ENCODE peak calls at places on chromosomes 12 and 14, in seven cellular contexts. C is AG10803, U is Calu3, V is SJSA1, P is SK-N-SH, D is adrenal gland, O is BJ. K is an unnamed sample.

GRCh38 chr12:51923506-51924365 is 16.4 kb downstream of the ACVRL1 start:
- DNase-seq in C (peak), U (peak), V (no peak), P (peak), D (no peak), O (no peak), K (peak)

GRCh38 chr14:105315211-105315721 is 718 bp downstream of the PACS2 start:
- DNase-seq in C (peak), U (peak), V (peak), P (peak), D (no peak), O (no peak), K (peak)

GRCh38 chr14:96725232-96725631 is 72.0 kb upstream of the VRK1 start:
- DNase-seq in C (no peak), U (no peak), V (no peak), P (no peak), D (no peak), O (no peak), K (no peak)

GRCh38 chr12:124913474-124914391 is 717 bp downstream of the UBC start:
- DNase-seq in C (peak), U (peak), V (peak), P (peak), D (peak), O (no peak), K (peak)

GRCh38 chr14:101405171-101405883 is 156.0 kb upstream of the DIO3 start:
- DNase-seq in C (peak), U (peak), V (no peak), P (peak), D (no peak), O (no peak), K (peak)

GRCh38 chr14:99252940-99253868 is 18.8 kb downstream of the BCL11B start:
- DNase-seq in C (no peak), U (no peak), V (no peak), P (no peak), D (no peak), O (no peak), K (no peak)

GRCh38 chr14:76884853-76885276 is 58.7 kb downstream of the LRRC74A start:
- DNase-seq in C (no peak), U (no peak), V (no peak), P (no peak), D (no peak), O (no peak), K (no peak)

GRCh38 chr14:21382886-21383847 is 652 bp downstream of the SUPT16H start:
- DNase-seq in C (peak), U (peak), V (peak), P (peak), D (peak), O (no peak), K (peak)

GRCh38 chr12:63989301-63989845 is 144.9 kb downstream of the SRGAP1 start:
- DNase-seq in C (peak), U (no peak), V (peak), P (no peak), D (no peak), O (no peak), K (no peak)

GRCh38 chr12:5973461-5974115 is 28.5 kb upstream of the ANO2 start:
- DNase-seq in C (no peak), U (no peak), V (no peak), P (no peak), D (no peak), O (no peak), K (no peak)

GRCh38 chr12:29807125-29807524 is 23.4 kb upstream of the TMTC1 start:
- DNase-seq in C (no peak), U (no peak), V (no peak), P (no peak), D (no peak), O (no peak), K (no peak)

GRCh38 chr12:401235-402126 is at the start of gene CCDC77:
- DNase-seq in C (peak), U (peak), V (peak), P (peak), D (peak), O (peak), K (peak)

GRCh38 chr12:96233941-96234461 is 39.8 kb downstream of the ELK3 start:
- DNase-seq in C (peak), U (no peak), V (no peak), P (peak), D (peak), O (peak), K (peak)

GRCh38 chr12:109460538-109460937 is 16.6 kb downstream of the KCTD10 start:
- DNase-seq in C (no peak), U (no peak), V (no peak), P (no peak), D (no peak), O (no peak), K (no peak)

GRCh38 chr14:61376314-61376713 is 54.9 kb downstream of the PRKCH start:
- DNase-seq in C (no peak), U (no peak), V (no peak), P (no peak), D (no peak), O (no peak), K (no peak)

GRCh38 chr12:26573212-26573909 is 259.6 kb downstream of the ITPR2 start:
- DNase-seq in C (no peak), U (no peak), V (no peak), P (no peak), D (no peak), O (no peak), K (no peak)

GRCh38 chr14:39016733-39017095 is 86.3 kb downstream of the SEC23A start:
- DNase-seq in C (no peak), U (no peak), V (no peak), P (no peak), D (no peak), O (no peak), K (no peak)

GRCh38 chr14:103074699-103075341 is 9.2 kb upstream of the LBHD2 start:
- DNase-seq in C (no peak), U (peak), V (no peak), P (peak), D (peak), O (no peak), K (peak)

GRCh38 chr12:75587340-75588106 is 76.1 kb upstream of the KRR1 start:
- DNase-seq in C (no peak), U (no peak), V (no peak), P (no peak), D (no peak), O (no peak), K (no peak)

GRCh38 chr14:56821807-56822615 is 11.7 kb upstream of the OTX2 start:
- DNase-seq in C (no peak), U (peak), V (no peak), P (no peak), D (no peak), O (no peak), K (no peak)